ENCODE peak calls at places on chromosomes 6 and 20, in four cellular contexts. G is HepG2, M is A549, H is K562. S is an unnamed sample.

GRCh38 chr6:11381801-11382513 is 149.5 kb upstream of the NEDD9 start:
- DNase-seq in G (no peak), M (no peak), H (no peak), S (no peak)

GRCh38 chr6:70289299-70289698 is 13.6 kb downstream of the COL9A1 start:
- DNase-seq in G (peak; percentile 14), M (no peak), H (no peak), S (no peak)

GRCh38 chr20:15065794-15066193 is 728.4 kb upstream of the FLRT3 start:
- DNase-seq in G (no peak), M (no peak), H (no peak), S (no peak)

GRCh38 chr6:6781172-6781876 is 192.8 kb downstream of the LY86 start:
- DNase-seq in G (no peak), M (peak; percentile 15), H (no peak), S (no peak)

GRCh38 chr6:90197854-90198496 is 98.7 kb downstream of the BACH2 start:
- DNase-seq in G (peak; percentile 16), M (no peak), H (no peak), S (no peak)

GRCh38 chr6:142523485-142523884 is 221.7 kb downstream of the ADGRG6 start:
- DNase-seq in G (no peak), M (no peak), H (no peak), S (no peak)

GRCh38 chr20:44650777-44651493 is 564 bp downstream of the ADA start:
- DNase-seq in G (no peak), M (no peak), H (peak; percentile 18), S (no peak)

GRCh38 chr6:29647927-29648642 is 8.8 kb upstream of the MOG start:
- DNase-seq in G (peak; percentile 39), M (peak; percentile 45), H (peak; percentile 38), S (no peak)

GRCh38 chr6:134267917-134268361 is 50.0 kb downstream of the SGK1 start:
- DNase-seq in G (peak; percentile 19), M (no peak), H (no peak), S (peak; percentile 49)

GRCh38 chr20:20820104-20820503 is 107.7 kb upstream of the RALGAPA2 start:
- DNase-seq in G (peak; percentile 68), M (peak; percentile 40), H (peak; percentile 59), S (peak; percentile 67)

GRCh38 chr20:47382746-47383145 is 26.2 kb upstream of the ZMYND8 start:
- DNase-seq in G (no peak), M (no peak), H (no peak), S (no peak)

GRCh38 chr6:121620002-121620740 is 184.7 kb downstream of the GJA1 start:
- DNase-seq in G (no peak), M (no peak), H (no peak), S (peak; percentile 48)

GRCh38 chr6:65259080-65259479 is 447.9 kb downstream of the EYS start:
- DNase-seq in G (peak; percentile 11), M (no peak), H (no peak), S (no peak)

GRCh38 chr20:64143018-64143801 is 21.0 kb upstream of the MYT1 start:
- DNase-seq in G (no peak), M (no peak), H (no peak), S (peak; percentile 6)

GRCh38 chr6:54706844-54707243 is 139.7 kb upstream of the FAM83B start:
- DNase-seq in G (no peak), M (no peak), H (no peak), S (no peak)

GRCh38 chr20:6740096-6740495 is 27.4 kb upstream of the BMP2 start:
- DNase-seq in G (no peak), M (no peak), H (no peak), S (no peak)

GRCh38 chr6:24694198-24694597 is 24.8 kb downstream of the C6orf62 start:
- DNase-seq in G (no peak), M (no peak), H (no peak), S (no peak)

GRCh38 chr6:74044417-74045096 is 348.6 kb downstream of the CD109 start:
- DNase-seq in G (no peak), M (peak; percentile 8), H (no peak), S (no peak)

GRCh38 chr6:82785206-82785605 is 280.4 kb downstream of the UBE3D start:
- DNase-seq in G (no peak), M (no peak), H (no peak), S (no peak)

GRCh38 chr6:40315055-40315454 is 272.1 kb downstream of the LRFN2 start:
- DNase-seq in G (no peak), M (no peak), H (no peak), S (no peak)

GRCh38 chr6:110334425-110335158 is 23.6 kb downstream of the METTL24 start:
- DNase-seq in G (no peak), M (no peak), H (no peak), S (no peak)

GRCh38 chr6:53666271-53666626 is 693 bp upstream of the KLHL31 start:
- DNase-seq in G (no peak), M (no peak), H (no peak), S (no peak)

GRCh38 chr6:113169484-113169883 is 687.7 kb upstream of the MARCKS start:
- DNase-seq in G (no peak), M (no peak), H (no peak), S (no peak)

GRCh38 chr6:15077964-15078363 is 167.9 kb upstream of the JARID2 start:
- DNase-seq in G (no peak), M (no peak), H (no peak), S (peak; percentile 87)

GRCh38 chr6:24330137-24330732 is 27.6 kb downstream of the DCDC2 start:
- DNase-seq in G (peak; percentile 99), M (no peak), H (no peak), S (no peak)

GRCh38 chr6:100001915-100002388 is 7.9 kb upstream of the MCHR2 start:
- DNase-seq in G (peak; percentile 24), M (peak; percentile 10), H (peak; percentile 40), S (peak; percentile 48)

GRCh38 chr6:168709440-168709839 is 268.5 kb downstream of the SMOC2 start:
- DNase-seq in G (no peak), M (no peak), H (no peak), S (no peak)

GRCh38 chr6:37514377-37514776 is 14.7 kb upstream of the CCDC167 start:
- DNase-seq in G (no peak), M (no peak), H (no peak), S (no peak)

GRCh38 chr6:2877057-2877882 is 25.8 kb downstream of the SERPINB9 start:
- DNase-seq in G (peak; percentile 85), M (peak; percentile 43), H (no peak), S (no peak)

GRCh38 chr6:17015551-17016381 is 86.1 kb upstream of the STMND1 start:
- DNase-seq in G (no peak), M (no peak), H (no peak), S (peak; percentile 58)

GRCh38 chr20:53917145-53918009 is 153.0 kb downstream of the BCAS1 start:
- DNase-seq in G (no peak), M (no peak), H (peak; percentile 53), S (no peak)

GRCh38 chr6:109304284-109305015 is 77.8 kb downstream of the CD164 start:
- DNase-seq in G (no peak), M (no peak), H (peak; percentile 82), S (no peak)

GRCh38 chr6:132231121-132231520 is 170.2 kb downstream of the MOXD1 start:
- DNase-seq in G (no peak), M (no peak), H (no peak), S (no peak)

GRCh38 chr6:119333707-119334295 is 15.8 kb downstream of the MAN1A1 start:
- DNase-seq in G (no peak), M (no peak), H (no peak), S (no peak)

GRCh38 chr6:33075208-33075567 is 602 bp upstream of the HLA-DPB1 start:
- DNase-seq in G (no peak), M (no peak), H (no peak), S (no peak)

GRCh38 chr6:33076406-33076934 is 680 bp downstream of the HLA-DPB1 start:
- DNase-seq in G (no peak), M (no peak), H (no peak), S (no peak)

GRCh38 chr6:33077908-33078307 is 2.1 kb downstream of the HLA-DPB1 start:
- DNase-seq in G (no peak), M (no peak), H (no peak), S (no peak)

GRCh38 chr6:33073431-33073871 is at the start of gene HLA-DPA1:
- DNase-seq in G (no peak), M (peak; percentile 8), H (no peak), S (no peak)

GRCh38 chr6:33075568-33076405 is at the start of gene HLA-DPB1:
- DNase-seq in G (peak; percentile 20), M (peak; percentile 28), H (peak; percentile 49), S (no peak)
- TF ChIP-seq HMGXB4 in G (no peak), M (no peak), H (no peak), S (no peak)

GRCh38 chr6:43774776-43775583 is 5.0 kb downstream of the VEGFA start:
- DNase-seq in G (peak; percentile 62), M (peak; percentile 85), H (peak; percentile 89), S (peak; percentile 85)

GRCh38 chr6:43773981-43774775 is 4.2 kb downstream of the VEGFA start:
- DNase-seq in G (no peak), M (no peak), H (no peak), S (peak; percentile 9)

GRCh38 chr6:43772571-43773049 is 2.6 kb downstream of the VEGFA start:
- DNase-seq in G (peak; percentile 49), M (no peak), H (peak; percentile 57), S (peak; percentile 45)

GRCh38 chr6:43771858-43772570 is 2.0 kb downstream of the VEGFA start:
- DNase-seq in G (peak; percentile 51), M (peak; percentile 43), H (peak; percentile 86), S (peak; percentile 69)

GRCh38 chr6:43773050-43773956 is 3.3 kb downstream of the VEGFA start:
- DNase-seq in G (peak; percentile 64), M (peak; percentile 90), H (peak; percentile 83), S (peak; percentile 62)
- TF ChIP-seq HMGXB4 in G (peak; percentile 92), M (no peak), H (no peak), S (no peak)

GRCh38 chr20:22575087-22575721 is 9.2 kb downstream of the FOXA2 start:
- DNase-seq in G (peak; percentile 23), M (no peak), H (no peak), S (no peak)
- TF ChIP-seq HMGXB4 in G (no peak), M (no peak), H (no peak), S (no peak)

GRCh38 chr6:98840385-98840784 is 6.0 kb downstream of the POU3F2 start:
- DNase-seq in G (no peak), M (no peak), H (no peak), S (no peak)

GRCh38 chr6:98841114-98841513 is 6.7 kb downstream of the POU3F2 start:
- DNase-seq in G (no peak), M (no peak), H (no peak), S (no peak)

GRCh38 chr6:98841589-98842488 is 7.5 kb downstream of the POU3F2 start:
- DNase-seq in G (no peak), M (no peak), H (no peak), S (no peak)

GRCh38 chr6:98838027-98838426 is 3.7 kb downstream of the POU3F2 start:
- DNase-seq in G (no peak), M (no peak), H (no peak), S (no peak)

DNA sequence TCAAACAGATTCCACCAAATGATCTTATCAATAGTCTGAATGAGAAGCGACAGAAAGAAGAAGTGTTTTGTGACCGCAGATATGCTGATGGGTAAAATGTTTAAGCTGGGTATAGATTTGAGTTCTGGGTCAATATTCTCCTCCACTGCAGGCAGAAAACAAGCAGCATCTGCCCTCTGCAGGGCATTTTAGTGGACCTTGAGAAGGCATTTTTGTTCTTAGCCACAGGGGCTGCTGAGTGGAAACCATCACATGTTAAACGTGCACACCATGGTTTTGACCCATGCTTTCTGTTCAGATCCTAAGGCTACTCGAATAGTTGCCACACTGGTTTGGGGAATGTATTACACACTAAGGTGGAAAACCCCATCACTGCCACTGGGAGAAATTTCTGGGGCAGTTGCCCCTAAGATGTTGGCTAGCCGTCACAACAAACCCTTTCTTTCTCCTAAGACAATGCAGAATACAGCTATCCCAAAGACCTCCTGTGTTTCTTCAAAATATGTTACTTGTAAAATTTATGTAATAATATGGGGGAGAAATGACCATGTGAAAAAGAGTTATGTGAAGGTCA is 5.5 kb downstream of the POU3F2 start:
- DNase-seq in G (peak; percentile 27), M (no peak), H (no peak), S (no peak)
- TF ChIP-seq HMGXB4 in G (no peak), M (no peak), H (no peak), S (no peak)